ENCODE peak calls at places on chromosomes 16 and 17, in eight cellular contexts. One of them, this sample, is unnamed.

GRCh38 chr17:80855968-80856862 is 135.4 kb upstream of the CHMP6 start:
- DNase-seq in GM23338: no peak
- DNase-seq in stomach: peak; percentile 50
- DNase-seq in HCT116: peak; percentile 94
- DNase-seq in endothelial cell of umbilical vein: peak; percentile 95
- DNase-seq in HL-60: peak; percentile 84
- DNase-seq in sigmoid colon: peak; percentile 90
- DNase-seq in GM12878: peak; percentile 77
- DNase-seq in this sample: no peak

GRCh38 chr17:3794890-3795757 is 5.9 kb downstream of the ITGAE start:
- DNase-seq in GM23338: no peak
- DNase-seq in stomach: no peak
- DNase-seq in HCT116: no peak
- DNase-seq in endothelial cell of umbilical vein: no peak
- DNase-seq in HL-60: no peak
- DNase-seq in sigmoid colon: peak; percentile 28
- DNase-seq in GM12878: no peak
- DNase-seq in this sample: no peak

GRCh38 chr16:27287887-27288286 is 19.3 kb upstream of the NSMCE1 start:
- DNase-seq in GM23338: no peak
- DNase-seq in stomach: no peak
- DNase-seq in HCT116: no peak
- DNase-seq in endothelial cell of umbilical vein: no peak
- DNase-seq in HL-60: peak; percentile 89
- DNase-seq in sigmoid colon: no peak
- DNase-seq in GM12878: no peak
- DNase-seq in this sample: no peak

GRCh38 chr17:55416470-55417052 is 5.1 kb downstream of the MMD start:
- DNase-seq in GM23338: no peak
- DNase-seq in stomach: no peak
- DNase-seq in HCT116: no peak
- DNase-seq in endothelial cell of umbilical vein: no peak
- DNase-seq in HL-60: no peak
- DNase-seq in sigmoid colon: no peak
- DNase-seq in GM12878: no peak
- DNase-seq in this sample: no peak

GRCh38 chr16:2424061-2425007 is 4.9 kb upstream of the CCNF start:
- DNase-seq in GM23338: no peak
- DNase-seq in stomach: no peak
- DNase-seq in HCT116: no peak
- DNase-seq in endothelial cell of umbilical vein: no peak
- DNase-seq in HL-60: no peak
- DNase-seq in sigmoid colon: peak; percentile 58
- DNase-seq in GM12878: no peak
- DNase-seq in this sample: no peak

GRCh38 chr16:83059237-83059636 is 432.5 kb downstream of the CDH13 start:
- DNase-seq in GM23338: no peak
- DNase-seq in stomach: no peak
- DNase-seq in HCT116: no peak
- DNase-seq in endothelial cell of umbilical vein: no peak
- DNase-seq in HL-60: no peak
- DNase-seq in sigmoid colon: no peak
- DNase-seq in GM12878: no peak
- DNase-seq in this sample: no peak

GRCh38 chr17:71176315-71176714 is 944.5 kb upstream of the SOX9 start:
- DNase-seq in GM23338: no peak
- DNase-seq in stomach: no peak
- DNase-seq in HCT116: no peak
- DNase-seq in endothelial cell of umbilical vein: no peak
- DNase-seq in HL-60: no peak
- DNase-seq in sigmoid colon: no peak
- DNase-seq in GM12878: no peak
- DNase-seq in this sample: no peak

GRCh38 chr17:59846391-59847165 is 46.2 kb downstream of the TUBD1 start:
- DNase-seq in GM23338: peak; percentile 62
- DNase-seq in stomach: peak; percentile 45
- DNase-seq in HCT116: peak; percentile 94
- DNase-seq in endothelial cell of umbilical vein: peak; percentile 74
- DNase-seq in HL-60: peak; percentile 24
- DNase-seq in sigmoid colon: peak; percentile 95
- DNase-seq in GM12878: peak; percentile 91
- DNase-seq in this sample: peak; percentile 56

GRCh38 chr17:42409467-42410351 is 13.3 kb downstream of the CAVIN1 start:
- DNase-seq in GM23338: no peak
- DNase-seq in stomach: peak; percentile 40
- DNase-seq in HCT116: peak; percentile 69
- DNase-seq in endothelial cell of umbilical vein: peak; percentile 90
- DNase-seq in HL-60: no peak
- DNase-seq in sigmoid colon: peak; percentile 94
- DNase-seq in GM12878: no peak
- DNase-seq in this sample: peak; percentile 79

GRCh38 chr17:49610883-49611584 is 35.4 kb downstream of the NXPH3 start:
- DNase-seq in GM23338: no peak
- DNase-seq in stomach: no peak
- DNase-seq in HCT116: no peak
- DNase-seq in endothelial cell of umbilical vein: no peak
- DNase-seq in HL-60: no peak
- DNase-seq in sigmoid colon: no peak
- DNase-seq in GM12878: no peak
- DNase-seq in this sample: peak; percentile 41

GRCh38 chr17:43025766-43026537 is 921 bp downstream of the RND2 start:
- DNase-seq in GM23338: no peak
- DNase-seq in stomach: no peak
- DNase-seq in HCT116: no peak
- DNase-seq in endothelial cell of umbilical vein: no peak
- DNase-seq in HL-60: no peak
- DNase-seq in sigmoid colon: no peak
- DNase-seq in GM12878: no peak
- DNase-seq in this sample: no peak

DNA sequence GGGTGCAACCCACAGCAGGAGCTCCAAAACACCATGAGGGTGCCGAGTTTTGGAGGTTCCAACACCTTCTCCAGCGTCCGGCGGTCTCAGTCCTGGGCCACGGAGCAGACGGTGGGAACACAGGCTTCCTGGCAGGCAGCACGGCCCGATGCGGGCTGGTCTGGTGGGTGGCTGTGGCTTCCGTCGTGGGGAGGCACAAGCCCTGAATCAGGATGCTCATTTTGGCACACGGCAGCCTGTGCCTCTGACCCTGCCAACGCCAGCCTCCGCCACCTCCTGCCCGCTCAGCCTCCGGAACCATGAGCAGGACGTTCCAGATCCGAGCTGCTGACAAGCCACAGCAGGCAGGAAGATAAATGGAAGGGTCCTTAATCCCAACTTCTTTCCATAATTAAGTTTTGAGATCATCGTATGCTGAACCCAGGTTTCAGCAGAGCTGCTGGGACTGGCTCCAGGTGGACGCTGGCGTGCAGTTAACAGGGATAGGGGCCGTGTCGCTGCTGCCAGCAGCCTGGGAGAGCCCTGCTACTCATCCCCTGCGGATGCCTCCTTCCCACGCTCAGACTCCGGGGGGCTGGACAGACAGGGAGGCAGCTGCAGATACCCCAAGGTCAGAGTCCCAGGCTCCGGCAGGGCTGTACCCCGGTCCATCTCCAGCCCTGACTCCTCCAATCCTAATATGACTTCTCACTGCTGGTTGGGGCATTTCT is 136.6 kb downstream of the ENGASE start:
- DNase-seq in GM23338: no peak
- DNase-seq in stomach: no peak
- DNase-seq in HCT116: no peak
- DNase-seq in endothelial cell of umbilical vein: no peak
- DNase-seq in HL-60: no peak
- DNase-seq in sigmoid colon: no peak
- DNase-seq in GM12878: no peak
- DNase-seq in this sample: no peak
- TF ChIP-seq POLR2AphosphoS5 in GM23338: no peak
- TF ChIP-seq POLR2AphosphoS5 in stomach: no peak
- TF ChIP-seq POLR2AphosphoS5 in HCT116: no peak
- TF ChIP-seq POLR2AphosphoS5 in endothelial cell of umbilical vein: no peak
- TF ChIP-seq POLR2AphosphoS5 in HL-60: no peak
- TF ChIP-seq POLR2AphosphoS5 in sigmoid colon: no peak
- TF ChIP-seq POLR2AphosphoS5 in GM12878: no peak
- TF ChIP-seq POLR2AphosphoS5 in this sample: no peak

GRCh38 chr16:87390641-87391323 is 1.4 kb upstream of the MAP1LC3B start:
- DNase-seq in GM23338: no peak
- DNase-seq in stomach: no peak
- DNase-seq in HCT116: no peak
- DNase-seq in endothelial cell of umbilical vein: no peak
- DNase-seq in HL-60: no peak
- DNase-seq in sigmoid colon: peak; percentile 63
- DNase-seq in GM12878: no peak
- DNase-seq in this sample: no peak

GRCh38 chr16:87393680-87394055 is 1.5 kb downstream of the MAP1LC3B start:
- DNase-seq in GM23338: no peak
- DNase-seq in stomach: no peak
- DNase-seq in HCT116: no peak
- DNase-seq in endothelial cell of umbilical vein: no peak
- DNase-seq in HL-60: no peak
- DNase-seq in sigmoid colon: peak; percentile 43
- DNase-seq in GM12878: no peak
- DNase-seq in this sample: no peak

GRCh38 chr16:87392823-87393679 is 915 bp downstream of the MAP1LC3B start:
- DNase-seq in GM23338: peak; percentile 71
- DNase-seq in stomach: peak; percentile 53
- DNase-seq in HCT116: no peak
- DNase-seq in endothelial cell of umbilical vein: peak; percentile 63
- DNase-seq in HL-60: no peak
- DNase-seq in sigmoid colon: peak; percentile 82
- DNase-seq in GM12878: no peak
- DNase-seq in this sample: no peak

GRCh38 chr16:87391324-87391949 is 699 bp upstream of the MAP1LC3B start:
- DNase-seq in GM23338: peak; percentile 79
- DNase-seq in stomach: peak; percentile 58
- DNase-seq in HCT116: no peak
- DNase-seq in endothelial cell of umbilical vein: no peak
- DNase-seq in HL-60: peak; percentile 13
- DNase-seq in sigmoid colon: peak; percentile 89
- DNase-seq in GM12878: no peak
- DNase-seq in this sample: no peak

GRCh38 chr16:87391950-87392822 is at the start of gene MAP1LC3B:
- DNase-seq in GM23338: peak; percentile 95
- DNase-seq in stomach: peak; percentile 98
- DNase-seq in HCT116: peak; percentile 92
- DNase-seq in endothelial cell of umbilical vein: peak; percentile 98
- DNase-seq in HL-60: peak; percentile 87
- DNase-seq in sigmoid colon: peak; percentile 98
- DNase-seq in GM12878: peak; percentile 90
- DNase-seq in this sample: peak; percentile 95
- TF ChIP-seq POLR2AphosphoS5 in GM23338: peak; percentile 83
- TF ChIP-seq POLR2AphosphoS5 in stomach: peak; percentile 99
- TF ChIP-seq POLR2AphosphoS5 in HCT116: peak; percentile 94
- TF ChIP-seq POLR2AphosphoS5 in endothelial cell of umbilical vein: peak; percentile 99
- TF ChIP-seq POLR2AphosphoS5 in HL-60: peak; percentile 97
- TF ChIP-seq POLR2AphosphoS5 in sigmoid colon: peak; percentile 97
- TF ChIP-seq POLR2AphosphoS5 in GM12878: peak; percentile 75
- TF ChIP-seq POLR2AphosphoS5 in this sample: peak; percentile 97

GRCh38 chr17:8696951-8697745 is 47.5 kb downstream of the CCDC42 start:
- DNase-seq in GM23338: peak; percentile 82
- DNase-seq in stomach: no peak
- DNase-seq in HCT116: no peak
- DNase-seq in endothelial cell of umbilical vein: peak; percentile 56
- DNase-seq in HL-60: no peak
- DNase-seq in sigmoid colon: no peak
- DNase-seq in GM12878: no peak
- DNase-seq in this sample: no peak
- TF ChIP-seq POLR2AphosphoS5 in GM23338: no peak
- TF ChIP-seq POLR2AphosphoS5 in stomach: no peak
- TF ChIP-seq POLR2AphosphoS5 in HCT116: no peak
- TF ChIP-seq POLR2AphosphoS5 in endothelial cell of umbilical vein: no peak
- TF ChIP-seq POLR2AphosphoS5 in HL-60: no peak
- TF ChIP-seq POLR2AphosphoS5 in sigmoid colon: no peak
- TF ChIP-seq POLR2AphosphoS5 in GM12878: no peak
- TF ChIP-seq POLR2AphosphoS5 in this sample: no peak

GRCh38 chr16:50297301-50298074 is 31.1 kb downstream of the ADCY7 start:
- DNase-seq in GM23338: no peak
- DNase-seq in stomach: no peak
- DNase-seq in HCT116: no peak
- DNase-seq in endothelial cell of umbilical vein: no peak
- DNase-seq in HL-60: no peak
- DNase-seq in sigmoid colon: peak; percentile 63
- DNase-seq in GM12878: no peak
- DNase-seq in this sample: no peak
- TF ChIP-seq POLR2AphosphoS5 in GM23338: no peak
- TF ChIP-seq POLR2AphosphoS5 in stomach: no peak
- TF ChIP-seq POLR2AphosphoS5 in HCT116: no peak
- TF ChIP-seq POLR2AphosphoS5 in endothelial cell of umbilical vein: no peak
- TF ChIP-seq POLR2AphosphoS5 in HL-60: no peak
- TF ChIP-seq POLR2AphosphoS5 in sigmoid colon: no peak
- TF ChIP-seq POLR2AphosphoS5 in GM12878: no peak
- TF ChIP-seq POLR2AphosphoS5 in this sample: no peak

GRCh38 chr16:31190061-31190460 is 10.1 kb downstream of the FUS start:
- DNase-seq in GM23338: no peak
- DNase-seq in stomach: no peak
- DNase-seq in HCT116: no peak
- DNase-seq in endothelial cell of umbilical vein: no peak
- DNase-seq in HL-60: no peak
- DNase-seq in sigmoid colon: no peak
- DNase-seq in GM12878: no peak
- DNase-seq in this sample: no peak
- TF ChIP-seq POLR2AphosphoS5 in GM23338: no peak
- TF ChIP-seq POLR2AphosphoS5 in stomach: no peak
- TF ChIP-seq POLR2AphosphoS5 in HCT116: no peak
- TF ChIP-seq POLR2AphosphoS5 in endothelial cell of umbilical vein: no peak
- TF ChIP-seq POLR2AphosphoS5 in HL-60: peak; percentile 13
- TF ChIP-seq POLR2AphosphoS5 in sigmoid colon: no peak
- TF ChIP-seq POLR2AphosphoS5 in GM12878: peak; percentile 80
- TF ChIP-seq POLR2AphosphoS5 in this sample: no peak

GRCh38 chr17:64355536-64356303 is 34.9 kb downstream of the PECAM1 start:
- DNase-seq in GM23338: no peak
- DNase-seq in stomach: no peak
- DNase-seq in HCT116: no peak
- DNase-seq in endothelial cell of umbilical vein: peak; percentile 47
- DNase-seq in HL-60: no peak
- DNase-seq in sigmoid colon: no peak
- DNase-seq in GM12878: no peak
- DNase-seq in this sample: no peak

GRCh38 chr17:64356304-64356686 is 34.4 kb downstream of the PECAM1 start:
- DNase-seq in GM23338: no peak
- DNase-seq in stomach: no peak
- DNase-seq in HCT116: no peak
- DNase-seq in endothelial cell of umbilical vein: no peak
- DNase-seq in HL-60: no peak
- DNase-seq in sigmoid colon: no peak
- DNase-seq in GM12878: no peak
- DNase-seq in this sample: no peak

GRCh38 chr17:64354824-64355535 is 35.7 kb downstream of the PECAM1 start:
- DNase-seq in GM23338: no peak
- DNase-seq in stomach: no peak
- DNase-seq in HCT116: no peak
- DNase-seq in endothelial cell of umbilical vein: peak; percentile 82
- DNase-seq in HL-60: no peak
- DNase-seq in sigmoid colon: no peak
- DNase-seq in GM12878: no peak
- DNase-seq in this sample: no peak

GRCh38 chr17:64358261-64358788 is 32.3 kb downstream of the PECAM1 start:
- DNase-seq in GM23338: no peak
- DNase-seq in stomach: no peak
- DNase-seq in HCT116: no peak
- DNase-seq in endothelial cell of umbilical vein: no peak
- DNase-seq in HL-60: no peak
- DNase-seq in sigmoid colon: peak; percentile 56
- DNase-seq in GM12878: no peak
- DNase-seq in this sample: no peak

GRCh38 chr17:64357191-64357981 is 33.3 kb downstream of the PECAM1 start:
- DNase-seq in GM23338: peak; percentile 50
- DNase-seq in stomach: no peak
- DNase-seq in HCT116: no peak
- DNase-seq in endothelial cell of umbilical vein: peak; percentile 91
- DNase-seq in HL-60: no peak
- DNase-seq in sigmoid colon: peak; percentile 91
- DNase-seq in GM12878: no peak
- DNase-seq in this sample: no peak
- TF ChIP-seq POLR2AphosphoS5 in GM23338: no peak
- TF ChIP-seq POLR2AphosphoS5 in stomach: no peak
- TF ChIP-seq POLR2AphosphoS5 in HCT116: no peak
- TF ChIP-seq POLR2AphosphoS5 in endothelial cell of umbilical vein: peak; percentile 58
- TF ChIP-seq POLR2AphosphoS5 in HL-60: no peak
- TF ChIP-seq POLR2AphosphoS5 in sigmoid colon: peak; percentile 34
- TF ChIP-seq POLR2AphosphoS5 in GM12878: no peak
- TF ChIP-seq POLR2AphosphoS5 in this sample: no peak

This sample was measured in prostate gland.